ENCODE peak calls at places on chromosomes 16 and 17, in four cellular contexts. P is IMR-90, J is H9, C is H1. Z is an unnamed sample.

GRCh38 chr17:79002291-79002690 is 7.3 kb downstream of the CANT1 start:
- DNase-seq in J (no peak), C (no peak), P (no peak), Z (no peak)

GRCh38 chr17:32930512-32930911 is 2.6 kb downstream of the TMEM98 start:
- DNase-seq in J (no peak), C (no peak), P (no peak), Z (no peak)

GRCh38 chr17:77312786-77313599 is 172.2 kb downstream of the SEC14L1 start:
- DNase-seq in P (peak; percentile 82), C (no peak), J (no peak), Z (no peak)

GRCh38 chr17:81966343-81967243 is 5.6 kb upstream of the NOTUM start:
- DNase-seq in C (no peak), J (peak; percentile 85), P (peak; percentile 24), Z (peak; percentile 65)

GRCh38 chr16:15477802-15478201 is 43.4 kb downstream of the BMERB1 start:
- DNase-seq in P (peak; percentile 36), J (no peak), C (no peak), Z (no peak)

GRCh38 chr17:77859035-77859360 is 99.5 kb upstream of the TNRC6C start:
- DNase-seq in C (no peak), P (no peak), J (no peak), Z (no peak)

GRCh38 chr16:11556214-11556819 is 30.4 kb downstream of the LITAF start:
- DNase-seq in J (no peak), P (no peak), C (no peak), Z (no peak)

GRCh38 chr17:75135452-75135851 is 3.9 kb upstream of the NT5C start:
- DNase-seq in J (no peak), C (no peak), P (no peak), Z (no peak)

GRCh38 chr17:8069587-8069860 is 18.0 kb downstream of the ALOX12B start:
- DNase-seq in P (no peak), C (no peak), J (no peak), Z (no peak)
- H2BK5ac ChIP-seq in P (no peak overlapping the region), C (no peak overlapping the region), J (no peak overlapping the region), Z (no peak overlapping the region)

DNA sequence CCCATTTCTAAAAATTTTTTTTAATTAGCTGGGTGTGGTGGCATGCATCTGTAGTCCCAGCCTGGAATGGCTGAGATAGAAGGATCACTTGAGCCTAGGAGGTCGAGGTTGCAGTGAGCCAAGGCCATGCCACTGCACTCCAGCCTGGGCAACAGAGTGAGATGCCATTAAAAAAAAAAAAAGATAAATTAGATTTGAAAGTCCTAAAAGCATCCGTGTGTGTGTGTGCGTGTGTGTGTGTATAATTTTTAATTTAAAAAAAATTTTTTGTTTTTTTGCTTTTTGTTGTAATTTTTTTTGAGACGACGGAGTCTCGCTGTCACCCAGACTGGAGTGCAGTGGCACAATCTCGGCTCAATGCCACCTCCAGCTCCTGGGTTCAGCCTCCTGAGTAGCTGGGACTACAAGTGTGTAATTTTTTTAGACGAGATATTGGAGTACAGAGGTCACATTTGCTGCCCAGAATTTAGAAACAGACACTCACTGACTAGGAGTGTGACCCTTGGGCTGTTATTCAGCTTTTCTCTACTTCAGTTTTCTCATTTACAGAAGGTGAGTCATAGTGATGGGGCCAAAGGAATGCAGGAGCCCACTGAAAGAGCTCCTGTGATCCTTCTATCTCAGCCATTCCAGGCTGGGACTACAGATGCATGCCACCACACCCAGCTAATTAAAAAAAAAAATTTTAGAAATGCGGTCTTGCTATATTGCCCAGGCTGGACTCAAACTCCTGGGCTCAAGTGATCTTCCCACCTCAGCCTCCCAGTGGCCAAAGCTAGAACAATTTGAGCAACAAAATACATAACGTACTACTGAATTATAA is 25.5 kb upstream of the TBX4 start:
- DNase-seq in C (no peak), P (peak; percentile 79), J (no peak), Z (no peak)
- H4K5ac ChIP-seq in C (no peak overlapping the region), P (no peak overlapping the region), J (no peak overlapping the region), Z (no peak overlapping the region)

GRCh38 chr16:88570691-88571092 is 489 bp downstream of the ZC3H18 start:
- DNase-seq in P (no peak), C (no peak), J (no peak), Z (peak; percentile 40)

GRCh38 chr16:88568710-88569613 is 1.2 kb upstream of the ZC3H18 start:
- DNase-seq in J (no peak), P (no peak), C (no peak), Z (no peak)

GRCh38 chr16:88566158-88566557 is 4.0 kb upstream of the ZC3H18 start:
- DNase-seq in C (no peak), J (no peak), P (peak; percentile 75), Z (peak; percentile 69)

GRCh38 chr16:88569614-88569984 is 604 bp upstream of the ZC3H18 start:
- DNase-seq in C (no peak), P (peak; percentile 7), J (no peak), Z (no peak)

GRCh38 chr16:88569985-88570690 is at the start of gene ZC3H18:
- DNase-seq in C (peak; percentile 77), P (peak; percentile 92), J (peak; percentile 94), Z (peak; percentile 97)
- H2BK5ac ChIP-seq in C (peak within 1 kb of the TSS; percentile 93), P (peak within 1 kb of the TSS; percentile 92), J (peak within 1 kb of the TSS; percentile 91), Z (no peak within 1 kb of the TSS)

GRCh38 chr17:40065771-40066510 is 3.2 kb downstream of the THRA start:
- DNase-seq in C (no peak), P (no peak), J (peak; percentile 33), Z (no peak)
- H4K5ac ChIP-seq in C (no peak overlapping the region), P (peak overlapping the region; percentile 9), J (no peak overlapping the region), Z (no peak overlapping the region)

GRCh38 chr16:1258906-1259759 is 3.3 kb downstream of the TPSD1 start:
- DNase-seq in J (no peak), P (no peak), C (no peak), Z (no peak)
- H2BK5ac ChIP-seq in J (no peak overlapping the region), P (no peak overlapping the region), C (peak overlapping the region; percentile 52), Z (no peak overlapping the region)